ENCODE peak calls at places on chromosomes 2 and 18, in eight cellular contexts. L is fibroblast of lung; F is stromal cell of bone marrow; M is Calu3; E is stimulated activated CD8-positive, alpha-beta memory T cell treated with anti-CD3 and anti-CD28 coated beads, Interleukin-15, amount 100 ng/mL, for 24 hours; U is HCT116; I is activated T-cell treated with anti-CD3 and anti-CD28 coated beads for 1 hour; V is AG09309. X is an unnamed sample.

GRCh38 chr2:63738019-63738418 is 103.7 kb upstream of the UGP2 start:
- DNase-seq in L (peak), F (no peak), M (no peak), E (no peak), U (no peak), I (no peak), V (no peak), X (no peak)

GRCh38 chr2:135030826-135031225 is 16.4 kb downstream of the MAP3K19 start:
- DNase-seq in L (peak), F (no peak), M (no peak), E (no peak), U (no peak), I (no peak), V (no peak), X (no peak)

GRCh38 chr18:80109676-80110078 is 615 bp downstream of the ADNP2 start:
- DNase-seq in L (peak), F (peak), M (peak), E (no peak), U (no peak), I (no peak), V (no peak), X (no peak)

GRCh38 chr18:49597556-49597955 is 35.7 kb downstream of the LIPG start:
- DNase-seq in L (peak), F (no peak), M (no peak), E (no peak), U (no peak), I (no peak), V (no peak), X (no peak)

GRCh38 chr2:110125292-110125691 is 9.7 kb upstream of the MALL start:
- DNase-seq in L (peak), F (peak), M (no peak), E (no peak), U (no peak), I (no peak), V (no peak), X (no peak)

GRCh38 chr18:69557246-69557781 is 156.6 kb downstream of the DOK6 start:
- DNase-seq in L (no peak), F (no peak), M (no peak), E (no peak), U (no peak), I (no peak), V (no peak), X (no peak)

GRCh38 chr2:207330912-207331311 is 165.2 kb upstream of the KLF7 start:
- DNase-seq in L (peak), F (peak), M (no peak), E (no peak), U (peak), I (no peak), V (peak), X (no peak)

GRCh38 chr2:157897106-157897971 is 21.2 kb upstream of the ACVR1 start:
- DNase-seq in L (no peak), F (no peak), M (no peak), E (no peak), U (no peak), I (peak), V (no peak), X (no peak)

GRCh38 chr2:226797989-226798421 is 1.6 kb downstream of the IRS1 start:
- DNase-seq in L (no peak), F (no peak), M (no peak), E (no peak), U (no peak), I (no peak), V (no peak), X (no peak)

GRCh38 chr18:76476665-76477561 is 18.1 kb downstream of the ZNF516 start:
- DNase-seq in L (peak), F (peak), M (peak), E (no peak), U (no peak), I (no peak), V (peak), X (no peak)

GRCh38 chr2:98828793-98829371 is 98.0 kb upstream of the MGAT4A start:
- DNase-seq in L (no peak), F (no peak), M (no peak), E (no peak), U (no peak), I (no peak), V (no peak), X (peak)

GRCh38 chr2:85470850-85471800 is 52.6 kb downstream of the SH2D6 start:
- DNase-seq in L (no peak), F (no peak), M (peak), E (no peak), U (no peak), I (no peak), V (no peak), X (no peak)

GRCh38 chr18:9136315-9137141 is at the start of gene ANKRD12:
- DNase-seq in L (peak), F (peak), M (peak), E (peak), U (peak), I (peak), V (peak), X (peak)

GRCh38 chr2:53945538-53945937 is 25.3 kb downstream of the PSME4 start:
- DNase-seq in L (no peak), F (no peak), M (no peak), E (no peak), U (no peak), I (no peak), V (no peak), X (no peak)

GRCh38 chr2:189408294-189408693 is 33.0 kb upstream of the WDR75 start:
- DNase-seq in L (no peak), F (no peak), M (no peak), E (no peak), U (no peak), I (no peak), V (no peak), X (no peak)

GRCh38 chr18:54233228-54233625 is 8.8 kb upstream of the MBD2 start:
- DNase-seq in L (no peak), F (no peak), M (no peak), E (no peak), U (no peak), I (no peak), V (no peak), X (no peak)

GRCh38 chr18:58863539-58864145 is 1.0 kb upstream of the ZNF532 start:
- DNase-seq in L (peak), F (no peak), M (peak), E (no peak), U (no peak), I (peak), V (no peak), X (no peak)

GRCh38 chr2:240596491-240596931 is 10.0 kb downstream of the CAPN10 start:
- DNase-seq in L (no peak), F (no peak), M (no peak), E (no peak), U (no peak), I (no peak), V (no peak), X (no peak)